ENCODE peak calls at places on chromosome 21, in eight cellular contexts. U is NCI-H1105 treated with DMSO at 0.1 percent for 48 hours; C is central memory CD4-positive, alpha-beta T cell; S is RWPE2; J is NCI-H510A; V is SW480; N is epithelial cell of prostate; F is activated CD8-positive, alpha-beta T cell treated with anti-CD3 and anti-CD28 coated beads, Interleukin-2, amount 10 ng/mL, durations not matched to agents 7 days and 5 days. A is an unnamed sample.

GRCh38 chr21:43269461-43269860 is 100.7 kb downstream of the CRYAA start:
- DNase-seq in J (no peak), U (no peak), S (peak), V (no peak), N (no peak), C (peak), F (peak), A (no peak)

GRCh38 chr21:36134820-36135390 is at the start of gene CBR3:
- DNase-seq in S (no peak), F (peak), U (no peak), N (no peak), J (no peak), V (no peak), C (peak), A (no peak)

GRCh38 chr21:28213221-28213620 is 779.5 kb downstream of the LTN1 start:
- DNase-seq in U (no peak), S (no peak), V (no peak), C (no peak), F (no peak), N (no peak), J (no peak), A (no peak)

GRCh38 chr21:46294647-46295176 is 8.6 kb downstream of the YBEY start:
- DNase-seq in C (no peak), V (peak), S (no peak), J (no peak), U (no peak), N (no peak), F (peak), A (no peak)

GRCh38 chr21:37658994-37659458 is 257.2 kb downstream of the KCNJ6 start:
- DNase-seq in V (peak), N (peak), U (no peak), S (no peak), C (no peak), J (no peak), F (no peak), A (no peak)

GRCh38 chr21:28393279-28393678 is 599.4 kb downstream of the LTN1 start:
- DNase-seq in V (peak), U (peak), J (peak), N (peak), C (no peak), F (no peak), S (peak), A (peak)

GRCh38 chr21:42063578-42064521 is 7.3 kb upstream of the UMODL1 start:
- DNase-seq in J (peak), C (peak), N (peak), F (peak), U (peak), S (peak), V (peak), A (no peak)

GRCh38 chr21:34625194-34625593 is 10.3 kb upstream of the RCAN1 start:
- DNase-seq in V (no peak), F (no peak), U (no peak), C (no peak), S (no peak), N (no peak), J (no peak), A (no peak)

GRCh38 chr21:43699933-43700599 is 18.9 kb upstream of the PDXK start:
- DNase-seq in J (no peak), F (no peak), U (no peak), V (no peak), C (no peak), N (no peak), S (no peak), A (no peak)

GRCh38 chr21:17925000-17925610 is 105.9 kb upstream of the C21orf91 start:
- DNase-seq in V (peak), U (peak), N (no peak), F (peak), S (no peak), J (peak), C (peak), A (peak)

GRCh38 chr21:29145354-29145782 is 14.9 kb downstream of the MAP3K7CL start:
- DNase-seq in S (no peak), N (peak), U (no peak), V (peak), F (no peak), J (no peak), C (no peak), A (no peak)

GRCh38 chr21:40177979-40178378 is 310.7 kb downstream of the PCP4 start:
- DNase-seq in N (no peak), U (peak), J (no peak), V (no peak), S (no peak), C (no peak), F (no peak), A (no peak)

GRCh38 chr21:34743831-34744230 is 75.0 kb downstream of the CLIC6 start:
- DNase-seq in F (no peak), N (peak), C (no peak), J (no peak), S (peak), U (no peak), V (peak), A (no peak)

GRCh38 chr21:46667735-46668380 is 32.4 kb downstream of the PRMT2 start:
- DNase-seq in S (no peak), F (peak), C (no peak), J (peak), U (peak), V (peak), N (no peak), A (no peak)

GRCh38 chr21:45892156-45892919 is 89.2 kb upstream of the COL6A1 start:
- DNase-seq in U (no peak), N (no peak), J (no peak), C (no peak), S (peak), V (no peak), F (peak), A (no peak)

GRCh38 chr21:40936771-40937261 is 89.9 kb upstream of the DSCAM start:
- DNase-seq in J (no peak), F (no peak), V (no peak), S (peak), N (no peak), C (no peak), U (no peak), A (no peak)

GRCh38 chr21:42047821-42048613 is 23.1 kb upstream of the UMODL1 start:
- DNase-seq in U (no peak), J (no peak), F (no peak), V (no peak), N (no peak), S (no peak), C (no peak), A (no peak)

GRCh38 chr21:43015906-43016540 is 41.7 kb downstream of the PKNOX1 start:
- DNase-seq in V (no peak), F (no peak), C (no peak), U (no peak), J (no peak), N (no peak), S (no peak), A (no peak)

GRCh38 chr21:28769683-28770082 is 223.0 kb downstream of the LTN1 start:
- DNase-seq in S (no peak), U (no peak), V (no peak), J (no peak), N (no peak), F (no peak), C (no peak), A (no peak)

GRCh38 chr21:29261555-29262540 is 36.9 kb upstream of the BACH1 start:
- DNase-seq in C (no peak), J (no peak), N (peak), S (peak), F (no peak), V (no peak), U (no peak), A (no peak)

GRCh38 chr21:37450385-37451044 is 83.9 kb downstream of the DYRK1A start:
- DNase-seq in N (no peak), U (no peak), F (no peak), C (no peak), J (no peak), S (no peak), V (no peak), A (no peak)

GRCh38 chr21:43925609-43926008 is 60.6 kb downstream of the AGPAT3 start:
- DNase-seq in U (no peak), S (no peak), V (no peak), N (no peak), J (no peak), C (no peak), F (no peak), A (no peak)

GRCh38 chr21:32994305-32994704 is 31.4 kb upstream of the OLIG2 start:
- DNase-seq in U (peak), N (no peak), C (no peak), F (no peak), V (peak), J (no peak), S (no peak), A (no peak)

GRCh38 chr21:38955495-38955894 is 149.8 kb downstream of the ETS2 start:
- DNase-seq in S (no peak), N (peak), U (no peak), V (no peak), C (no peak), J (no peak), F (no peak), A (peak)

GRCh38 chr21:42654179-42654912 is 925 bp downstream of the PDE9A start:
- DNase-seq in N (no peak), J (no peak), V (peak), U (peak), C (peak), F (peak), S (no peak), A (peak)

GRCh38 chr21:39788383-39788782 is 43.4 kb downstream of the IGSF5 start:
- DNase-seq in S (peak), C (no peak), V (peak), F (no peak), N (no peak), U (peak), J (peak), A (peak)

GRCh38 chr21:42474043-42474831 is 21.8 kb downstream of the RSPH1 start:
- DNase-seq in C (no peak), V (peak), U (no peak), N (peak), J (no peak), F (no peak), S (no peak), A (peak)

GRCh38 chr21:17775431-17776126 is 43.6 kb downstream of the C21orf91 start:
- DNase-seq in J (no peak), V (no peak), U (no peak), F (peak), N (no peak), S (no peak), C (peak), A (no peak)